ENCODE peak calls at places on chromosomes 13 and 19, in four cellular contexts. One of them, this sample, is unnamed.

GRCh38 chr19:53894736-53895135 is 12.7 kb downstream of the PRKCG start:
- DNase-seq in ascending aorta: no peak
- DNase-seq in caudate nucleus: no peak
- DNase-seq in endodermal cell: no peak
- DNase-seq in this sample: no peak

GRCh38 chr13:26502826-26503225 is 54.7 kb upstream of the WASF3 start:
- DNase-seq in ascending aorta: peak; percentile 13
- DNase-seq in caudate nucleus: no peak
- DNase-seq in endodermal cell: peak; percentile 65
- DNase-seq in this sample: peak; percentile 37

GRCh38 chr19:46988614-46989230 is 30.9 kb upstream of the NPAS1 start:
- DNase-seq in ascending aorta: no peak
- DNase-seq in caudate nucleus: no peak
- DNase-seq in endodermal cell: peak; percentile 42
- DNase-seq in this sample: no peak

GRCh38 chr19:50315773-50316448 is 13.3 kb downstream of the KCNC3 start:
- DNase-seq in ascending aorta: no peak
- DNase-seq in caudate nucleus: no peak
- DNase-seq in endodermal cell: peak; percentile 92
- DNase-seq in this sample: no peak

GRCh38 chr19:3857449-3858003 is 11.3 kb downstream of the ZFR2 start:
- DNase-seq in ascending aorta: no peak
- DNase-seq in caudate nucleus: no peak
- DNase-seq in endodermal cell: no peak
- DNase-seq in this sample: no peak

GRCh38 chr19:40341601-40342482 is 6.4 kb downstream of the C19orf47 start:
- DNase-seq in ascending aorta: peak; percentile 40
- DNase-seq in caudate nucleus: no peak
- DNase-seq in endodermal cell: no peak
- DNase-seq in this sample: peak; percentile 88

GRCh38 chr19:3683405-3683865 is 16.8 kb downstream of the PIP5K1C start:
- DNase-seq in ascending aorta: no peak
- DNase-seq in caudate nucleus: no peak
- DNase-seq in endodermal cell: peak; percentile 81
- DNase-seq in this sample: no peak

GRCh38 chr13:20191902-20192469 is 752 bp downstream of the GJB2 start:
- DNase-seq in ascending aorta: no peak
- DNase-seq in caudate nucleus: no peak
- DNase-seq in endodermal cell: peak; percentile 81
- DNase-seq in this sample: no peak

GRCh38 chr13:26968431-26969335 is 202.9 kb downstream of the USP12 start:
- DNase-seq in ascending aorta: no peak
- DNase-seq in caudate nucleus: no peak
- DNase-seq in endodermal cell: peak; percentile 65
- DNase-seq in this sample: no peak

GRCh38 chr13:35818577-35819165 is 312.5 kb downstream of the DCLK1 start:
- DNase-seq in ascending aorta: no peak
- DNase-seq in caudate nucleus: no peak
- DNase-seq in endodermal cell: no peak
- DNase-seq in this sample: no peak

GRCh38 chr13:28603033-28603664 is 55.8 kb upstream of the POMP start:
- DNase-seq in ascending aorta: no peak
- DNase-seq in caudate nucleus: no peak
- DNase-seq in endodermal cell: no peak
- DNase-seq in this sample: no peak

GRCh38 chr13:35769812-35770211 is 293.3 kb upstream of the MAB21L1 start:
- DNase-seq in ascending aorta: no peak
- DNase-seq in caudate nucleus: no peak
- DNase-seq in endodermal cell: no peak
- DNase-seq in this sample: no peak

GRCh38 chr19:6061420-6062130 is 48.7 kb downstream of the RFX2 start:
- DNase-seq in ascending aorta: no peak
- DNase-seq in caudate nucleus: no peak
- DNase-seq in endodermal cell: peak; percentile 47
- DNase-seq in this sample: no peak

GRCh38 chr19:19955208-19955607 is 54.5 kb downstream of the ZNF93 start:
- DNase-seq in ascending aorta: no peak
- DNase-seq in caudate nucleus: no peak
- DNase-seq in endodermal cell: no peak
- DNase-seq in this sample: no peak

GRCh38 chr13:107138468-107138867 is 570.5 kb upstream of the ARGLU1 start:
- DNase-seq in ascending aorta: no peak
- DNase-seq in caudate nucleus: no peak
- DNase-seq in endodermal cell: peak; percentile 49
- DNase-seq in this sample: no peak

GRCh38 chr13:59677966-59678814 is 485.5 kb downstream of the DIAPH3 start:
- DNase-seq in ascending aorta: no peak
- DNase-seq in caudate nucleus: no peak
- DNase-seq in endodermal cell: no peak
- DNase-seq in this sample: no peak

GRCh38 chr13:45454204-45454603 is 10.5 kb upstream of the COG3 start:
- DNase-seq in ascending aorta: no peak
- DNase-seq in caudate nucleus: no peak
- DNase-seq in endodermal cell: no peak
- DNase-seq in this sample: no peak

GRCh38 chr19:5107432-5108122 is 138.7 kb downstream of the KDM4B start:
- DNase-seq in ascending aorta: no peak
- DNase-seq in caudate nucleus: no peak
- DNase-seq in endodermal cell: no peak
- DNase-seq in this sample: no peak

GRCh38 chr13:99087954-99088491 is 110.2 kb upstream of the DOCK9 start:
- DNase-seq in ascending aorta: no peak
- DNase-seq in caudate nucleus: no peak
- DNase-seq in endodermal cell: peak; percentile 66
- DNase-seq in this sample: no peak

GRCh38 chr13:60617863-60618733 is 221.1 kb downstream of the TDRD3 start:
- DNase-seq in ascending aorta: no peak
- DNase-seq in caudate nucleus: no peak
- DNase-seq in endodermal cell: peak; percentile 77
- DNase-seq in this sample: no peak

GRCh38 chr19:17327654-17328516 is 6.8 kb downstream of the ANO8 start:
- DNase-seq in ascending aorta: no peak
- DNase-seq in caudate nucleus: no peak
- DNase-seq in endodermal cell: peak; percentile 97
- DNase-seq in this sample: no peak

GRCh38 chr19:48728882-48729645 is 9.5 kb upstream of the MAMSTR start:
- DNase-seq in ascending aorta: no peak
- DNase-seq in caudate nucleus: no peak
- DNase-seq in endodermal cell: peak; percentile 81
- DNase-seq in this sample: no peak

GRCh38 chr13:41310963-41311606 is at the start of gene NAA16:
- DNase-seq in ascending aorta: peak; percentile 53
- DNase-seq in caudate nucleus: peak; percentile 83
- DNase-seq in endodermal cell: peak; percentile 96
- DNase-seq in this sample: peak; percentile 90

GRCh38 chr19:58229255-58229639 is 533 bp downstream of the ZNF544 start:
- DNase-seq in ascending aorta: no peak
- DNase-seq in caudate nucleus: no peak
- DNase-seq in endodermal cell: peak; percentile 81
- DNase-seq in this sample: no peak

GRCh38 chr19:8610041-8610927 is at the start of gene ADAMTS10:
- DNase-seq in ascending aorta: no peak
- DNase-seq in caudate nucleus: no peak
- DNase-seq in endodermal cell: peak; percentile 78
- DNase-seq in this sample: no peak

GRCh38 chr13:106867249-106867648 is 299.3 kb upstream of the ARGLU1 start:
- DNase-seq in ascending aorta: no peak
- DNase-seq in caudate nucleus: no peak
- DNase-seq in endodermal cell: no peak
- DNase-seq in this sample: no peak

DNA sequence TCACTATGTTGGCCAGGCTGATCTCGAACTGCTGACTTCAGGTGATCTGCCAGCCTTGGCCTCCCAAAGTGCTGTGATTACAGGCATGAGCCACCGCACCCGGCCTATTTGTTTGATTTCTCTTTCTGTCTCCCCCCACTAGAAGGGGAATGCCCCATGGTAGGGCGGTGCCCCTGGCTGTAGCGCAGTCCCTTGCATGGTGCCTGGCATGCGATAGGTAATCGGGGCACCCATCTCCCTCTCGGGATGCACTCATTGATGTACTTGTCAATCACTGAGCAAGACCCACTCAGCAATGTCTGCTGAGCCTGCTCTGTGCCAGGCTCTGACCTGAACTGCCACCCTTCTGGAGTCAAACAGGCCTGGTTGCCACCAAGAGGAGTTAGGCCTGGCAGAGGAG is 19.8 kb downstream of the DNM2 start:
- DNase-seq in ascending aorta: no peak
- DNase-seq in caudate nucleus: no peak
- DNase-seq in endodermal cell: no peak
- DNase-seq in this sample: no peak
- H3K27ac ChIP-seq in ascending aorta: no peak overlapping the region
- H3K27ac ChIP-seq in caudate nucleus: no peak overlapping the region
- H3K27ac ChIP-seq in endodermal cell: no peak overlapping the region
- H3K27ac ChIP-seq in this sample: no peak overlapping the region

DNA sequence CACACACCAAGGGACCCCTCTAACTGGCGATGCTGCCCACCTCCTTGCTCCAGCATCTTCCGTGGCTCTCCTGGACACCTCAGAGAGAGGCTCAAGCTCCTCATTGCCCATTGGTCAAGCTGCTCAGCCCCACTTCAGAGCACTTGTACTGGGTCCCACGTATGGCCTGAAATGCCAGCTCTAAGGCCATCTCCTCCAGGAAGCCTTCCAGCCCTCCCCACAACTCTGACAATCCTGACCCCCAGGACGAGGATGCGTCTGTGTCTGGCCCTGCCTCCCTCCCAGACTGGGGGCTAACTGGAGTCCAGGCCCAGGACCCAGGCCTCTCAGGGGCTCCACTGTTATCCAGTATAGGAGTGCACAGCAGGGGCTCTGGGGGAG is 7.9 kb upstream of the HOMER3 start:
- DNase-seq in ascending aorta: no peak
- DNase-seq in caudate nucleus: no peak
- DNase-seq in endodermal cell: no peak
- DNase-seq in this sample: no peak
- H3K27ac ChIP-seq in ascending aorta: no peak overlapping the region
- H3K27ac ChIP-seq in caudate nucleus: no peak overlapping the region
- H3K27ac ChIP-seq in endodermal cell: no peak overlapping the region
- H3K27ac ChIP-seq in this sample: no peak overlapping the region

DNA sequence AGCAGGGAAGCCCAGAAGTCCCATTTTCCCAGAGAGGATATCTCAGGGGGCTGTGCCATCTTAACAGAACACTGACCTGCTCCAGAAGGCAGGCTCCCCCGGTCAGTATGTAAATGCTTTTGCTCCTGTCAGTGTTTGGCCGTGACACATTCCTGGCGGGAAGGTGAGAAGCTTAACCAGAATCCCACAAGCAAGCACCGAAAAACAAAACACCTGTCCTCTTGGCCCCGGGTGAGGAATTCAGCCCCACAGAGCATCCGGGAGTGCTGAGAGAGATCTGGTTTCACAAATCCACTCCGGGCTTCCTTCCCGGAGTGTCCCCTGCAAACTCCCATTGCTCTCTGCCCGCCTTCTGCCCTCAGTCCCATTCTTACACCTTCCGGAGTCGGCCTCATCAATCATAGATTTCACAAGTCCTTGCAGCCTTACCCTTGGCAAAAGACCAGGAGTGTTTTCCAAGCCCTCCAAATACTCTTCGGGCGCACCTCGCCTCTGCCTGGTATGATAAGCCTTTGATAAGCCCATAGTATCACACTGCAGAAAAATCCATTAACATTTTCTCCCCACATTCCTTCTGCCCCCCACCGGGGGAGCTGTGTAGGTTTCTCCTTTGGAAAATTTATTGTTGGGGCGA is 12.2 kb downstream of the TPM4 start:
- DNase-seq in ascending aorta: no peak
- DNase-seq in caudate nucleus: no peak
- DNase-seq in endodermal cell: peak; percentile 82
- DNase-seq in this sample: no peak
- H3K27ac ChIP-seq in ascending aorta: peak overlapping the region; percentile 52
- H3K27ac ChIP-seq in caudate nucleus: no peak overlapping the region
- H3K27ac ChIP-seq in endodermal cell: no peak overlapping the region
- H3K27ac ChIP-seq in this sample: no peak overlapping the region

GRCh38 chr13:71255633-71256032 is 611.4 kb downstream of the DACH1 start:
- DNase-seq in ascending aorta: no peak
- DNase-seq in caudate nucleus: no peak
- DNase-seq in endodermal cell: no peak
- DNase-seq in this sample: no peak
- H3K27ac ChIP-seq in ascending aorta: no peak overlapping the region
- H3K27ac ChIP-seq in caudate nucleus: no peak overlapping the region
- H3K27ac ChIP-seq in endodermal cell: no peak overlapping the region
- H3K27ac ChIP-seq in this sample: no peak overlapping the region

DNA sequence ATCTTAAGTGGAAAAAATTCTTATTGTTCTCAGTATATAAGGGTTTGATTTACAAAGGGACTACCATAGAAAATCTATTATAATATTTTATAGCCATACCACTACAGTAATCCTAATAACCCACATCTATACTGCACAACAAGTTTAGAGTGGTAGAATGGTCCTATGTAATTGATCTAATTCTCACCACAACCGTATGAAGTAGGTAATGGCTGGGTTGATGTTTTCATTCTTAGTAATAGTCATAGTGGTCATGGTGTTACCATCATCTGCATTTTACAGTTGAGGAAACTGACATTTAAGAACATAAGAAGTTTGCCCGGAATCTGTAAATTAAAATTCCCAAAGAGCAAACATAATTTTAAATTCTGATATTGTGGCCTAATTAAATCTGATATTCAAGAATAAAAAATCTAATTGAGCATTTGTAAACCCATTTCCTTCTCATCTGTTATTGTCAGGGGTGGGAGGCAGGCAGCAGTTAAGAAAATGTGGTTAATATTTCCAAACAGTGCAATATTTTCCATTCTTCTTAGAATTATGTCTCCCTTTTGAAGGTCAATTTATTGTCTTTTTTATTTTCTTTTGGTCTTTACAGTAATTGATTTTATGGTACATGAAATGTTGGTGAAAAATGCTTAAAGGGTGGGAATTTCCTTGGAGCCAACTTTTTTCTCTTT is 65.6 kb downstream of the DHRS12 start:
- DNase-seq in ascending aorta: no peak
- DNase-seq in caudate nucleus: no peak
- DNase-seq in endodermal cell: no peak
- DNase-seq in this sample: no peak
- H3K27ac ChIP-seq in ascending aorta: no peak overlapping the region
- H3K27ac ChIP-seq in caudate nucleus: no peak overlapping the region
- H3K27ac ChIP-seq in endodermal cell: peak overlapping the region; percentile 84
- H3K27ac ChIP-seq in this sample: no peak overlapping the region